ENCODE peak calls at places on chromosomes 12 and 14, in seven cellular contexts. M, U, C, N, Y, G and R are unnamed samples.

GRCh38 chr14:37090026-37090425 is 82.4 kb downstream of the SLC25A21 start:
- DNase-seq in M (no peak), U (no peak), C (no peak), N (no peak), Y (no peak), G (no peak), R (no peak)

GRCh38 chr12:64352181-64352580 is 38.4 kb downstream of the C12orf56 start:
- DNase-seq in M (no peak), U (no peak), C (no peak), N (no peak), Y (no peak), G (peak; percentile 24), R (no peak)

GRCh38 chr14:98608071-98609060 is 663.6 kb downstream of the BCL11B start:
- DNase-seq in M (no peak), U (no peak), C (no peak), N (no peak), Y (no peak), G (no peak), R (no peak)

GRCh38 chr12:72647139-72647538 is 375.0 kb downstream of the TRHDE start:
- DNase-seq in M (no peak), U (no peak), C (no peak), N (no peak), Y (no peak), G (no peak), R (no peak)

GRCh38 chr12:100141666-100141997 is 1.0 kb downstream of the BLTP3B start:
- DNase-seq in M (no peak), U (no peak), C (peak; percentile 9), N (peak; percentile 65), Y (no peak), G (peak; percentile 77), R (no peak)

GRCh38 chr14:72924332-72924731 is 1.9 kb upstream of the DCAF4 start:
- DNase-seq in M (no peak), U (no peak), C (no peak), N (no peak), Y (no peak), G (peak; percentile 35), R (no peak)

GRCh38 chr12:43776498-43776897 is 17.7 kb downstream of the IRAK4 start:
- DNase-seq in M (peak; percentile 20), U (peak; percentile 10), C (no peak), N (no peak), Y (no peak), G (peak; percentile 56), R (no peak)

GRCh38 chr12:5768171-5768879 is 176.7 kb downstream of the ANO2 start:
- DNase-seq in M (no peak), U (no peak), C (no peak), N (peak; percentile 41), Y (no peak), G (no peak), R (no peak)

GRCh38 chr12:26374934-26375333 is 179.6 kb downstream of the SSPN start:
- DNase-seq in M (no peak), U (no peak), C (no peak), N (no peak), Y (no peak), G (no peak), R (no peak)

GRCh38 chr12:51863921-51864700 is 15.6 kb upstream of the FIGNL2 start:
- DNase-seq in M (no peak), U (no peak), C (no peak), N (no peak), Y (no peak), G (no peak), R (no peak)